ENCODE peak calls at places on chromosomes 13 and 19, in ten cellular contexts. U is fibroblast of lung; R is tibial nerve; J is mammary epithelial cell; G is heart left ventricle; Z is BE2C; X is neuronal stem cell; D is colonic mucosa; Y is spleen; M is naive thymus-derived CD4-positive, alpha-beta T cell. O is an unnamed sample.

GRCh38 chr13:85847012-85847411 is 47.8 kb upstream of the SLITRK6 start:
- DNase-seq in X (no peak), M (no peak), J (no peak), Z (no peak), G (no peak), R (no peak), D (no peak), U (no peak), Y (no peak), O (no peak)

GRCh38 chr13:46348976-46349375 is 38.1 kb downstream of the RUBCNL start:
- DNase-seq in J (peak; percentile 17), D (no peak), Y (no peak), Z (no peak), G (no peak), R (no peak), M (no peak), U (no peak), X (no peak), O (no peak)

GRCh38 chr13:42807866-42808265 is 26.5 kb downstream of the FAM216B start:
- DNase-seq in X (no peak), D (no peak), M (no peak), G (no peak), J (peak; percentile 60), Z (no peak), Y (no peak), U (peak; percentile 43), R (no peak), O (no peak)

GRCh38 chr13:41813426-41813825 is 147.5 kb downstream of the VWA8 start:
- DNase-seq in Y (no peak), R (no peak), X (no peak), D (no peak), G (no peak), J (no peak), U (peak; percentile 71), M (no peak), Z (no peak), O (no peak)

GRCh38 chr13:35979378-35979911 is 151.7 kb downstream of the DCLK1 start:
- DNase-seq in X (no peak), G (peak; percentile 60), M (no peak), J (peak; percentile 50), Y (no peak), Z (no peak), U (peak; percentile 98), D (peak; percentile 50), R (peak; percentile 94), O (no peak)

GRCh38 chr13:32430018-32430747 is 2.3 kb upstream of the N4BP2L1 start:
- DNase-seq in U (no peak), Z (no peak), D (no peak), X (no peak), G (no peak), R (no peak), M (no peak), J (no peak), Y (no peak), O (no peak)

GRCh38 chr13:101576452-101576851 is 124.0 kb downstream of the ITGBL1 start:
- DNase-seq in U (peak; percentile 61), D (no peak), Z (no peak), J (no peak), X (no peak), M (no peak), Y (no peak), R (no peak), G (no peak), O (no peak)

GRCh38 chr13:75219479-75220237 is 262.3 kb downstream of the TBC1D4 start:
- DNase-seq in Y (peak; percentile 93), Z (peak; percentile 87), G (peak; percentile 71), X (peak; percentile 74), J (peak; percentile 59), R (peak; percentile 74), M (peak; percentile 79), D (peak; percentile 84), U (peak; percentile 59), O (peak; percentile 65)

GRCh38 chr19:45235485-45235884 is 9.7 kb downstream of the EXOC3L2 start:
- DNase-seq in X (no peak), G (no peak), R (no peak), M (no peak), Y (no peak), J (no peak), U (no peak), Z (no peak), D (no peak), O (no peak)

GRCh38 chr19:55636723-55637122 is 4.1 kb upstream of the ZNF580 start:
- DNase-seq in M (no peak), Z (no peak), J (no peak), Y (no peak), U (no peak), R (no peak), X (no peak), D (no peak), G (no peak), O (no peak)

GRCh38 chr19:7294571-7295212 is 478 bp upstream of the INSR start:
- DNase-seq in J (peak; percentile 37), M (no peak), X (peak; percentile 30), U (peak; percentile 34), Y (peak; percentile 83), D (peak; percentile 79), G (peak; percentile 87), R (peak; percentile 62), Z (peak; percentile 76), O (peak; percentile 80)

GRCh38 chr13:110302154-110302553 is 4.8 kb downstream of the COL4A1 start:
- DNase-seq in Z (no peak), D (no peak), U (no peak), X (no peak), G (no peak), R (no peak), Y (no peak), M (no peak), J (no peak), O (no peak)

GRCh38 chr19:8335343-8336071 is 7.6 kb downstream of the KANK3 start:
- DNase-seq in R (no peak), G (no peak), X (no peak), U (no peak), J (no peak), Z (no peak), Y (peak; percentile 56), M (no peak), D (no peak), O (no peak)

GRCh38 chr13:43229506-43229905 is 206.1 kb downstream of the DNAJC15 start:
- DNase-seq in J (no peak), Y (no peak), M (no peak), R (no peak), U (peak; percentile 81), Z (no peak), X (no peak), D (no peak), G (no peak), O (no peak)

DNA sequence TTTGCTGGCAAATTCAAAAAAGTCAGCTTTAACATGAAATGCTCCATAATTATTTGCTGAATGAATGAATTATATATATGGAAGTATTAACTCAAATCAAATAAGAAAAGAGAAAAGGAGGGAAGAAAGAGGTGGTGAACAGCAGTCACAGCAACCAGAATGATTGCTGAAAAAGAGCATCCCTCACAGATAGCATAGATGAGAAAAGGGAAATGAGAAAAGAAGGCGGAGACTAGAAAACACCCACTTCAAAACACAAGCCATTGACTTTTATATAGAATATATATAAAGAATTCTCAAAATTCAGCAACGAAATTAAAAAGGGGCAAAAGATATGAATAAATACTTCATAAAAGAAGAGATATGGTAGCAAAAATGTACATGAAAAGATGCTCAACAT is 75.2 kb downstream of the CAB39L start:
- DNase-seq in Z (no peak), U (no peak), R (no peak), Y (no peak), D (no peak), G (no peak), J (no peak), X (no peak), M (no peak), O (no peak)
- H3K4me1 ChIP-seq in Z (no peaks in the 10 kb centered on the region), U (no peaks in the 10 kb centered on the region), R (peaks cover 69% of the 10 kb centered on the region), Y (peaks cover 6% of the 10 kb centered on the region), D (no peaks in the 10 kb centered on the region), G (no peaks in the 10 kb centered on the region), J (no peaks in the 10 kb centered on the region), X (no peaks in the 10 kb centered on the region), M (peaks cover 20% of the 10 kb centered on the region), O (peaks cover 7% of the 10 kb centered on the region)

DNA sequence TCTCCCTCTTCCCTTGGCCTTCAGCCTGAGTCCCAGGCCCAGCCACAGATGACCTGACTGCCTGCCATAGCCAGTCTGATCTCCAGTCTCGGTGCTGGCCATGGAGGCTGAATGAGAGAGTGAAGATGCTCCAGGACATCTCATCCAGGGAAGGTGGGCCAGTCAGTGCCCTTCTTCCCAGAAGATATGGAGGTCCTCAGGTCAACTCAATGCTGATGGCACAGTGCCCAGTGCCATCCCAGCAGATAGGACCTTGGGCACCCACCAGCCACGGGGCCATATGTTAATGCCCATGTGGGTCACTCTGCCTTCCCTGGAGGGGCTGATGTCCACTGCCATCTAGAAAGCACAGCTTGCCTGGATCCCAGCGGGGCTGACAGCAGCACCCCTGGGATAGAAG is 7.2 kb downstream of the VSTM2B start:
- DNase-seq in X (no peak), M (no peak), R (no peak), D (no peak), U (no peak), J (no peak), Z (no peak), G (peak; percentile 12), Y (peak; percentile 46), O (no peak)
- H3K27me3 ChIP-seq in X (peaks cover 72% of the 10 kb centered on the region), M (peaks cover 6% of the 10 kb centered on the region), R (peaks cover 55% of the 10 kb centered on the region), D (peaks cover 23% of the 10 kb centered on the region), U (peaks cover 21% of the 10 kb centered on the region), J (peaks cover 25% of the 10 kb centered on the region), Z (peaks cover 23% of the 10 kb centered on the region), G (peaks cover 46% of the 10 kb centered on the region), Y (peaks cover 36% of the 10 kb centered on the region), O (peaks cover 3% of the 10 kb centered on the region)

GRCh38 chr19:38378866-38379265 is 4.5 kb downstream of the PSMD8 start:
- DNase-seq in M (no peak), X (no peak), U (peak; percentile 32), Z (no peak), R (no peak), Y (no peak), D (no peak), J (no peak), G (no peak), O (no peak)

GRCh38 chr19:38376576-38376975 is 2.2 kb downstream of the PSMD8 start:
- DNase-seq in Y (no peak), J (no peak), D (no peak), M (no peak), X (no peak), Z (no peak), R (no peak), U (no peak), G (no peak), O (no peak)

GRCh38 chr19:38375098-38375493 is 725 bp downstream of the PSMD8 start:
- DNase-seq in M (no peak), Z (no peak), D (no peak), R (no peak), J (no peak), U (no peak), Y (no peak), G (no peak), X (no peak), O (no peak)

GRCh38 chr19:38375748-38376147 is 1.4 kb downstream of the PSMD8 start:
- DNase-seq in J (peak; percentile 13), Y (no peak), Z (no peak), G (peak; percentile 61), R (no peak), M (no peak), U (peak; percentile 24), X (no peak), D (no peak), O (no peak)

GRCh38 chr19:38377052-38377451 is 2.7 kb downstream of the PSMD8 start:
- DNase-seq in Y (no peak), R (no peak), G (no peak), U (no peak), X (no peak), D (no peak), Z (no peak), J (no peak), M (no peak), O (no peak)
- H3K36me3 ChIP-seq in Y (peaks cover 61% of the 10 kb centered on the region), R (peaks cover 11% of the 10 kb centered on the region), G (peaks cover 31% of the 10 kb centered on the region), U (peaks cover 16% of the 10 kb centered on the region), X (peaks cover 54% of the 10 kb centered on the region), D (peaks cover 14% of the 10 kb centered on the region), Z (peaks cover 44% of the 10 kb centered on the region), J (peaks cover 27% of the 10 kb centered on the region), M (peaks cover 53% of the 10 kb centered on the region), O (peaks cover 52% of the 10 kb centered on the region)

GRCh38 chr19:38843175-38843758 is 6.5 kb downstream of the HNRNPL start:
- DNase-seq in Z (no peak), R (no peak), G (no peak), J (no peak), X (no peak), U (no peak), Y (peak; percentile 76), D (no peak), M (no peak), O (no peak)
- H3K4me1 ChIP-seq in Z (peaks cover 32% of the 10 kb centered on the region), R (peaks cover 62% of the 10 kb centered on the region), G (peaks cover 35% of the 10 kb centered on the region), J (peaks cover 39% of the 10 kb centered on the region), X (peaks cover 3% of the 10 kb centered on the region), U (peaks cover 2% of the 10 kb centered on the region), Y (peaks cover 82% of the 10 kb centered on the region), D (peaks cover 1% of the 10 kb centered on the region), M (peaks cover 72% of the 10 kb centered on the region), O (peaks cover 9% of the 10 kb centered on the region)

O was measured in HAP-1.